ENCODE peak calls at places on chromosomes 11 and 22, in seven cellular contexts. S, Y, R, W, U, Q and E are unnamed samples.

GRCh38 chr22:48758905-48759875 is 1068.5 kb downstream of the BRD1 start:
- DNase-seq in S (no peak), Y (no peak), R (no peak), W (no peak), U (no peak), Q (no peak), E (no peak)

GRCh38 chr11:1750840-1751520 is 585 bp upstream of the IFITM10 start:
- DNase-seq in S (peak), Y (no peak), R (no peak), W (no peak), U (no peak), Q (no peak), E (peak)

GRCh38 chr22:19598054-19598855 is 74.0 kb upstream of the CLDN5 start:
- DNase-seq in S (peak), Y (no peak), R (no peak), W (no peak), U (no peak), Q (no peak), E (peak)

GRCh38 chr11:19947521-19948114 is 212.7 kb downstream of the DBX1 start:
- DNase-seq in S (no peak), Y (no peak), R (no peak), W (no peak), U (no peak), Q (no peak), E (no peak)

GRCh38 chr11:76236092-76237026 is 30.1 kb upstream of the WNT11 start:
- DNase-seq in S (peak), Y (peak), R (peak), W (no peak), U (no peak), Q (no peak), E (peak)

GRCh38 chr11:45658292-45658991 is 7.0 kb downstream of the CHST1 start:
- DNase-seq in S (peak), Y (no peak), R (peak), W (peak), U (peak), Q (peak), E (no peak)

GRCh38 chr11:35245786-35246185 is 106.8 kb downstream of the CD44 start:
- DNase-seq in S (no peak), Y (no peak), R (no peak), W (no peak), U (no peak), Q (no peak), E (no peak)

GRCh38 chr11:43554148-43554473 is 126.4 kb upstream of the HSD17B12 start:
- DNase-seq in S (no peak), Y (no peak), R (no peak), W (no peak), U (no peak), Q (no peak), E (no peak)

DNA sequence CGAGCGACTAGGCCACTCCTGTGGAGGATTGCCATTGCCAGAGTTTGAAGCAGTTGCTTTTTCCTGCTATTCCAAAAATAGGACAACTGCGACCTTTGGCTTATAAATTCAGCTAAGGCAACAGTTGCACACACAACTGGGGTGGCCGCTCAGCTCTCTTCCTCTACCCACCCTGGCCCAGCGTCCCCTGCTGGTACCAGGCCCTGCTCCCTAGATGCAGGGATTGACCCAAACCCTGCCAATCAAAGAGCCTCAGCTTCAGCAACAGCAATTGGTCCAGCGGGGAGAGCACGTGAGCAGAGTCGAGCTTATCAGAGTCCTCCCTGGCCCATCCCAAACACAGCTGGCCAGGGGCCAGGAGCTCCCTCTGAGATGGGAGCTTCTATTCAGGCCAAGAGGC is 22.0 kb upstream of the CABP2 start:
- DNase-seq in S (no peak), Y (no peak), R (no peak), W (no peak), U (no peak), Q (no peak), E (no peak)
- TF ChIP-seq CTCF in S (no peak), Y (no peak), R (no peak), W (no peak), U (no peak), Q (no peak), E (no peak)

GRCh38 chr11:72236083-72236697 is 7.8 kb downstream of the PHOX2A start:
- DNase-seq in S (no peak), Y (no peak), R (no peak), W (no peak), U (no peak), Q (no peak), E (no peak)

GRCh38 chr11:72236774-72237111 is 7.2 kb downstream of the PHOX2A start:
- DNase-seq in S (no peak), Y (no peak), R (no peak), W (no peak), U (no peak), Q (no peak), E (no peak)

GRCh38 chr11:72238492-72239295 is 5.3 kb downstream of the PHOX2A start:
- DNase-seq in S (peak), Y (no peak), R (no peak), W (no peak), U (no peak), Q (no peak), E (peak)

GRCh38 chr11:72238040-72238450 is 5.9 kb downstream of the PHOX2A start:
- DNase-seq in S (peak), Y (no peak), R (peak), W (peak), U (peak), Q (no peak), E (no peak)

DNA sequence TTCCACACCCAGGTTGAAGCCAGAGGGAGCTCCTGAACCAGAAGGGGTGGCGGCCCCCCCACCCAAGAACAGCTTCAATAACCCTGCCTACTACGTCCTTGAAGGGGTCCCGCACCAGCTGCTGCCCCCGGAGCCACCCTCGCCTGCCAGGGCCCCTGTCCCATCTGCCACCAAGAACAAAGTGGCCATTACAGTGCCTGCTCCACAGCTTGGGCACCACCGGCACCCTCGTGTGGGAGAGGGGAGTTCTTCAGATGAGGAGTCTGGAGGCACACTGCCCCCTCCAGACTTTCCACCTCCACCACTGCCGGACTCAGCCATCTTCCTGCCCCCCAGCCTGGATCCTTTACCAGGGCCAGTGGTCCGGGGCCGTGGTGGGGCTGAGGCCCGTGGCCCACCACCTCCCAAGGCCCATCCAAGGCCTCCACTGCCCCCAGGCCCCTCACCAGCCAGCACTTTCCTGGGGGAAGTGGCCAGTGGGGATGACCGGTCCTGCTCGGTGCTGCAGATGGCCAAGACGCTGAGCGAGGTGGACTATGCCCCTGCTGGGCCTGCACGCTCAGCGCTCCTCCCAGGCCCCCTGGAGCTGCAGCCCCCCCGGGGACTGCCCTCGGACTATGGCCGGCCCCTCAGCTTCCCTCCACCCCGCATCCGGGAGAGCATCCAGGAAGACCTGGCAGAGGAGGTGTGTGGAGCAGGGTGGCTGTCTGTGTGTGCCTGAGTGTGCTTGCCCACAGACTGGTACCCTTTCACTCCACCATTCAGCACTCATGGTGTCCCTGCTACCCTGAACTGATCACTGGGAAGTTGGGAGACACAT is 6.7 kb downstream of the PHOX2A start:
- DNase-seq in S (peak), Y (no peak), R (no peak), W (no peak), U (no peak), Q (no peak), E (peak)
- TF ChIP-seq CTCF in S (no peak), Y (no peak), R (no peak), W (no peak), U (no peak), Q (no peak), E (peak)

GRCh38 chr22:32949719-32950118 is 108.5 kb downstream of the SYN3 start:
- DNase-seq in S (no peak), Y (no peak), R (no peak), W (no peak), U (no peak), Q (no peak), E (no peak)
- TF ChIP-seq CTCF in S (no peak), Y (no peak), R (no peak), W (no peak), U (no peak), Q (no peak), E (no peak)

GRCh38 chr11:104609297-104609696 is 289.0 kb downstream of the CASP12 start:
- DNase-seq in S (no peak), Y (no peak), R (peak), W (peak), U (no peak), Q (peak), E (no peak)
- TF ChIP-seq CTCF in S (peak), Y (peak), R (peak), W (peak), U (no peak), Q (peak), E (peak)

DNA sequence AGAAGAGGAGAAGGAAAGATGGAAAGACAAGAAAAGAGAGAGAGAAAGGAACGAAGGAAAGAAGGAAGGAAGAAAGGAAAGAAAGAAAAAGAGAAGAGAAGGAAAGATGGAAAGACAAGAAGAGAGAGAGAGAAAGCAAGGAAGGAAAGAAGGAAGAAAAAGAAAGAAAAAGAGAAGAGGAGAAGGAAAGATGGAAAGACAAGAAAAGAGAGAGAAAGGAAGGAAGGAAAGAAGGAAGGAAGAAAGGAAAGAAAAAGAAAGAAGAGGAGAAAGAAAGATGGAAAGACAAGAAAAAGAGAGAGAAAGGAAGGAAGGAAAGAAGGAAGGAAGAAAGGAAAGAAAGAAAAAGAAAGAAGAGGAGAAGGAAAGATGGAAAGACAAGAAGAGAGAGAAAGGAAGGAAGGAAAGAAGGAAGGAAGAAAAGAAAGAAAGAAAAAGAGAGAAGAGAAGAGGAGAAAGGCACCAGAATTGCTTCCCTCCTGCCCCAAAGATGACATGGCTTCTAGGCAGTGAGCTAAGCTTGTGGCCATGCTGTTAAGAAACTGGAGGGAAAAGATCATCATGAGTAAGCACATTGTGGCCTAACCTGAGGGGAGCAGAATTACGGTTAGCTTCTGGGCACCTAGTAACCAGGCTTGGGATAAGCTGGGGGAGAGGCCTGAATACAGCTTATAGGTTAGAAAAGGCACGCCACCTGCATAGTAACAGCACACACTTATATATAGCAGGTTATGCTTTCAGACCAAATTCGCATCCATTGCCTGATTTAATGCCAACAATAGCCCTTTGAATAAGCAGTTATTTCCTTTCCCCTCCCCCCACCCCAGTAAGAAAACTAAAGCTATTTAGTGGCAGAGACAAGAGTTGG is 2.3 kb upstream of the ST3GAL4 start:
- DNase-seq in S (peak), Y (no peak), R (peak), W (no peak), U (no peak), Q (peak), E (no peak)
- TF ChIP-seq CTCF in S (no peak), Y (no peak), R (no peak), W (no peak), U (no peak), Q (no peak), E (no peak)

GRCh38 chr22:30178180-30179126 is 68.1 kb downstream of the LIF start:
- DNase-seq in S (no peak), Y (no peak), R (no peak), W (no peak), U (no peak), Q (no peak), E (no peak)
- TF ChIP-seq CTCF in S (no peak), Y (no peak), R (no peak), W (peak), U (no peak), Q (no peak), E (peak)